ENCODE peak calls at places on chromosomes 3 and 15, in seven cellular contexts. D is ovary, E is A549, W is suprapubic skin, O is tibial nerve, K is GM12878, F is sigmoid colon. S is an unnamed sample. For H3K4me1, the result is how much of the 10 kb centered on the place peaks cover.

GRCh38 chr3:113485161-113485609 is 29.8 kb downstream of the SPICE1 start:
- DNase-seq in E (no peak), D (no peak), W (no peak), O (no peak), K (no peak), F (no peak), S (peak)

GRCh38 chr3:66577804-66578203 is 77.0 kb upstream of the LRIG1 start:
- DNase-seq in E (no peak), K (no peak), D (no peak), F (no peak), W (no peak), O (no peak), S (no peak)

GRCh38 chr3:157493627-157494550 is 9.3 kb downstream of the VEPH1 start:
- DNase-seq in W (no peak), F (no peak), D (no peak), K (no peak), E (peak), O (no peak), S (no peak)

GRCh38 chr3:31532587-31533168 is at the start of gene STT3B:
- DNase-seq in W (peak), O (peak), F (peak), K (peak), D (no peak), E (peak), S (peak)

GRCh38 chr3:136621628-136622027 is 130.6 kb downstream of the STAG1 start:
- DNase-seq in F (no peak), D (no peak), K (no peak), O (no peak), E (no peak), W (no peak), S (no peak)

GRCh38 chr15:78651007-78651406 is 10.0 kb upstream of the CHRNB4 start:
- DNase-seq in F (no peak), K (no peak), W (no peak), D (no peak), O (no peak), E (no peak), S (no peak)

GRCh38 chr15:80645494-80646065 is 49.5 kb upstream of the ABHD17C start:
- DNase-seq in D (no peak), O (no peak), E (no peak), K (no peak), W (no peak), F (no peak), S (no peak)

GRCh38 chr15:66841953-66842681 is 140.1 kb downstream of the SMAD6 start:
- DNase-seq in O (peak), F (peak), K (no peak), W (peak), E (peak), D (peak), S (peak)

GRCh38 chr3:13262493-13263211 is 157.5 kb downstream of the NUP210 start:
- DNase-seq in E (no peak), F (no peak), K (peak), W (no peak), D (no peak), O (no peak), S (no peak)

GRCh38 chr15:41128174-41128902 is 12.3 kb upstream of the INO80 start:
- DNase-seq in W (no peak), E (no peak), K (no peak), D (no peak), O (no peak), F (no peak), S (no peak)

GRCh38 chr3:12807960-12808359 is 11.5 kb downstream of the CAND2 start:
- DNase-seq in D (no peak), E (no peak), K (no peak), W (no peak), O (no peak), F (no peak), S (no peak)

GRCh38 chr15:57692709-57693108 is 13.8 kb upstream of the POLR2M start:
- DNase-seq in D (no peak), O (no peak), F (no peak), E (no peak), K (no peak), W (no peak), S (no peak)

GRCh38 chr3:171193693-171194092 is 167.2 kb upstream of the SLC2A2 start:
- DNase-seq in F (no peak), D (no peak), W (no peak), O (no peak), E (no peak), K (no peak), S (no peak)

GRCh38 chr3:177196473-177197040 is 725 bp downstream of the TBL1XR1 start:
- DNase-seq in K (no peak), F (peak), E (peak), W (no peak), D (peak), O (no peak), S (peak)
- H3K4me1 ChIP-seq in K (under half), F (under half), E (under half), W (under half), D (under half), O (under half), S (half or more)

GRCh38 chr3:36060950-36061349 is 319.4 kb upstream of the STAC start:
- DNase-seq in K (no peak), W (no peak), D (no peak), E (peak), O (no peak), F (no peak), S (no peak)
- TF ChIP-seq EP300 in K (no peak), W (no peak), D (no peak), E (peak), O (no peak), F (no peak), S (no peak)

DNA sequence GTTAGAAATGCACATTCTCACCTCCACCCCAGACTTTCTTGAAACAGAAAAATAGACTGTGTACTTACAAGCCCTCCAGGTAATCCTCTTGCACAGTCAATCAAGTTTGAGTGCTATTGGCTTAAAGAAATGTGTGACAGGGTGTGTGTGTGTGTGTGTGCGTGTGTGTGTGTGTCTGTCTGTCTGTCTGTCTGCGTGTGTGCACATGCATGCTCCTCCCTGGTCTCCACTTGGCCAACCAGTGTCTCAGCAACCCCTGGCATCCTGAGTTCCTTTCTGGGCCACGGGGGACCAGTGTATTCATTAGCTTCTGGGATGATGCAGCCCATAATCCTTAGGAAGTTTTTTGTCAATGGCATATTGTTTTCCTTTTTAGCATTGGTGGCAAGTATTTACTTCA is 128.8 kb upstream of the IL12A start:
- DNase-seq in O (no peak), K (no peak), E (no peak), F (no peak), D (no peak), W (no peak), S (no peak)
- H3K4me1 ChIP-seq in O (under half), K (under half), E (under half), F (half or more), D (under half), W (under half), S (under half)

GRCh38 chr3:176767385-176767784 is 429.9 kb downstream of the TBL1XR1 start:
- DNase-seq in K (no peak), D (no peak), W (no peak), F (peak), E (no peak), O (no peak), S (no peak)
- TF ChIP-seq EP300 in K (no peak), D (no peak), W (no peak), F (no peak), E (no peak), O (no peak), S (no peak)

GRCh38 chr3:188198760-188199327 is 44.9 kb downstream of the LPP start:
- DNase-seq in O (no peak), F (peak), E (no peak), K (no peak), W (peak), D (no peak), S (no peak)

GRCh38 chr3:188199386-188199785 is 45.4 kb downstream of the LPP start:
- DNase-seq in D (no peak), O (no peak), E (no peak), F (no peak), K (no peak), W (peak), S (no peak)

GRCh38 chr3:188198001-188198400 is 44.0 kb downstream of the LPP start:
- DNase-seq in W (peak), D (no peak), K (no peak), F (no peak), O (no peak), E (no peak), S (no peak)

GRCh38 chr3:188196232-188196990 is 42.5 kb downstream of the LPP start:
- DNase-seq in E (no peak), D (no peak), F (no peak), W (peak), K (no peak), O (no peak), S (no peak)

DNA sequence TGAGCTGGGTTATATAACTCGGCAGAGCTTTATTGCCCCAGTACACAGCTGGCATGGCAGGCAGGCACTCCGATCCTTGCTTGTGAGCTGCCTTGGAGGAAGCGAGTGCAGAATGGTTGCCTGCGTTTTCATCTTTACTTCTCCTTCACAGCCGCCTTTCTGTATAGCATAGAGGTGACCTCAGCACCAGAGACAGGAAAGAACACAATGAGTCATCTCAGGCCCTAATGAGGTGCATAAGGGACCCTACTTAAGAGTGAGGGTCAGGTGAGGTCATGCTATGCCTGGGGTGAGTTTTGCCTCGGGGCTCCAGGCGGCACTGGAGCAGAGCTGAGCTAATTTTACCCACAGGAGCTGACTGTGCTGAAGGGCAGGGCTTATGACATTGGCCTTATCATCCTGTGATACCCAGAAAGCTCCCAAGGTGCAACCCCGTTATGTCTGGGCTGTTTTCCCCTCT is 43.5 kb downstream of the LPP start:
- DNase-seq in D (no peak), K (no peak), E (no peak), F (no peak), O (no peak), W (peak), S (no peak)
- H3K4me1 ChIP-seq in D (under half), K (under half), E (under half), F (half or more), O (under half), W (under half), S (under half)

GRCh38 chr3:146223401-146224373 is 27.2 kb downstream of the PLSCR4 start:
- DNase-seq in D (no peak), E (peak), W (no peak), O (no peak), K (no peak), F (no peak), S (peak)
- TF ChIP-seq EP300 in D (no peak), E (no peak), W (no peak), O (peak), K (no peak), F (no peak), S (no peak)

GRCh38 chr3:39387411-39387975 is 4.3 kb downstream of the SLC25A38 start:
- DNase-seq in K (no peak), F (no peak), E (no peak), O (no peak), D (no peak), W (no peak), S (no peak)
- H3K4me1 ChIP-seq in K (under half), F (under half), E (under half), O (under half), D (under half), W (under half), S (under half)

S was measured in transverse colon.